ENCODE peak calls at places on chromosomes 1 and 21, in ten cellular contexts. Y, X, J, I, L, G, Z, S, A and V are unnamed samples. For H3K4me1, the result is how much of the 10 kb centered on the place peaks cover.

GRCh38 chr1:175984813-175985212 is 222.3 kb downstream of the COP1 start:
- DNase-seq in Y (no peak), X (no peak), J (no peak), I (no peak), L (no peak), G (no peak), Z (no peak), S (no peak), A (no peak), V (no peak)

GRCh38 chr1:73674945-73675561 is 522.9 kb downstream of the LRRIQ3 start:
- DNase-seq in Y (no peak), X (no peak), J (no peak), I (no peak), L (no peak), G (no peak), Z (peak), S (no peak), A (no peak), V (no peak)

GRCh38 chr1:15272009-15272781 is 25.2 kb downstream of the FHAD1 start:
- DNase-seq in Y (peak), X (no peak), J (peak), I (no peak), L (peak), G (peak), Z (peak), S (peak), A (no peak), V (peak)

GRCh38 chr21:37484535-37485474 is 118.2 kb downstream of the DYRK1A start:
- DNase-seq in Y (peak), X (no peak), J (no peak), I (no peak), L (no peak), G (no peak), Z (no peak), S (no peak), A (no peak), V (no peak)

GRCh38 chr1:20735581-20736111 is 3.1 kb upstream of the SH2D5 start:
- DNase-seq in Y (peak), X (no peak), J (no peak), I (no peak), L (peak), G (no peak), Z (no peak), S (no peak), A (no peak), V (peak)

GRCh38 chr1:82110366-82111254 is 309.9 kb downstream of the ADGRL2 start:
- DNase-seq in Y (no peak), X (no peak), J (no peak), I (no peak), L (no peak), G (no peak), Z (peak), S (no peak), A (no peak), V (no peak)

GRCh38 chr1:116570358-116571214 is at the start of gene CD58:
- DNase-seq in Y (peak), X (peak), J (peak), I (peak), L (peak), G (peak), Z (peak), S (peak), A (peak), V (peak)

GRCh38 chr21:46393941-46394818 is 64.5 kb upstream of the DIP2A start:
- DNase-seq in Y (no peak), X (peak), J (no peak), I (no peak), L (no peak), G (no peak), Z (no peak), S (no peak), A (no peak), V (no peak)

GRCh38 chr21:37896788-37897187 is 19.5 kb downstream of the KCNJ6 start:
- DNase-seq in Y (no peak), X (no peak), J (no peak), I (no peak), L (no peak), G (no peak), Z (no peak), S (no peak), A (no peak), V (no peak)

GRCh38 chr1:223353939-223354338 is 10.0 kb downstream of the SUSD4 start:
- DNase-seq in Y (no peak), X (no peak), J (no peak), I (no peak), L (no peak), G (no peak), Z (no peak), S (no peak), A (no peak), V (no peak)

GRCh38 chr1:223355699-223356098 is 8.3 kb downstream of the SUSD4 start:
- DNase-seq in Y (no peak), X (no peak), J (no peak), I (no peak), L (no peak), G (no peak), Z (no peak), S (no peak), A (no peak), V (no peak)

GRCh38 chr1:223363856-223364684 is at the start of gene SUSD4:
- DNase-seq in Y (no peak), X (peak), J (peak), I (no peak), L (no peak), G (peak), Z (no peak), S (no peak), A (peak), V (peak)

GRCh38 chr1:223363057-223363855 is 720 bp downstream of the SUSD4 start:
- DNase-seq in Y (peak), X (peak), J (peak), I (no peak), L (no peak), G (no peak), Z (peak), S (no peak), A (peak), V (peak)

DNA sequence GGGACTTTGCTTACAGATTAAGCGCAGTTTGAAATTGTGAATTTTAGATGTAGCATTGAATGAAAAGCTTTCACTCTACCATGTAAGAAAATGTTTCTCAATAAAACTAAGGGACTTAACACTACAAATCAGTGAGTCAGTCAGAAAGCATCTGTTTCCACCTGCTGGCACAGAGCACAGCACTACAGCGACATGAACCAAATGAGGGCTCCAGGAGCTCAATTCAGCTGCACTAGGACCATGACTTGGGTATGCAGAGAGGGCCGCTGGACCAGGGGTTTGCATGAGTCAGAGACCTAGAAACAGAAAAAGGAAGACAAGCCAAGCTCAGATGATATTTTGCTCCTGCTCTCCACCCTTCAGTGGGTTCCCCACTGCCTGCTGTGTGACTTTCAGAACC is 5.2 kb downstream of the SUSD4 start:
- DNase-seq in Y (no peak), X (no peak), J (no peak), I (no peak), L (no peak), G (no peak), Z (no peak), S (no peak), A (no peak), V (no peak)
- H3K4me1 ChIP-seq in Y (under half), X (under half), J (under half), I (half or more), L (under half), G (under half), Z (under half), S (under half), A (under half), V (under half)

GRCh38 chr1:26692793-26693490 is 2.9 kb upstream of the ARID1A start:
- DNase-seq in Y (peak), X (peak), J (peak), I (peak), L (peak), G (peak), Z (peak), S (peak), A (peak), V (peak)
- TF ChIP-seq CTCF in Y (peak), X (no peak), J (no peak), I (no peak), L (no peak), G (no peak), Z (no peak), S (peak), A (no peak), V (no peak)

GRCh38 chr1:221712776-221713431 is 29.0 kb downstream of the DUSP10 start:
- DNase-seq in Y (no peak), X (no peak), J (no peak), I (no peak), L (no peak), G (peak), Z (no peak), S (no peak), A (peak), V (no peak)
- H3K4me1 ChIP-seq in Y (under half), X (half or more), J (half or more), I (half or more), L (under half), G (half or more), Z (under half), S (under half), A (under half), V (under half)

DNA sequence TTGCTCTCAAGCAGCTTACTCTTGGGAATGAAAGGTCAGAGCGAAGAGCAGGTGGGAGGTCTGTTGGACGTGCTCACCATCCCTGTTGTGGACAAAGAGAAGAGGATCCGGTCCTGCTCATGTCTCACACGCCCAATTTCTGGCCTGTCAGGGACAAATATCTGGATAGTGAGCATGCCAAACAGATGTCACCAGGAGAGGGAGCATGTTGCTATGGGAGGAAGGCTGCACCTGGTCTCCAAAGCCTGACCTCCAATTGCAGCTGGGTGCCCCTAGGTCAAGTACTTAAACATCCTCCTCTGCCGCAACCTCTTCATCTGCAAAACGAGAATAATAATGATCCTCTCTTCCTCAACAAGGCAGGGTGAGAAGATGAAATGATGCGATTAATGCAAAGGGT is 53.4 kb downstream of the DMRTA2 start:
- DNase-seq in Y (no peak), X (no peak), J (no peak), I (no peak), L (no peak), G (no peak), Z (no peak), S (no peak), A (no peak), V (no peak)
- TF ChIP-seq CTCF in Y (peak), X (no peak), J (peak), I (no peak), L (no peak), G (no peak), Z (peak), S (no peak), A (no peak), V (no peak)

GRCh38 chr1:154961207-154961496 is 430 bp downstream of the PYGO2 start:
- DNase-seq in Y (no peak), X (no peak), J (peak), I (no peak), L (no peak), G (no peak), Z (no peak), S (no peak), A (no peak), V (no peak)
- H3K4me1 ChIP-seq in Y (under half), X (under half), J (under half), I (half or more), L (under half), G (half or more), Z (under half), S (under half), A (under half), V (under half)

GRCh38 chr1:89525169-89525855 is 683 bp downstream of the LRRC8B start:
- DNase-seq in Y (no peak), X (peak), J (peak), I (no peak), L (no peak), G (no peak), Z (peak), S (no peak), A (peak), V (peak)
- TF ChIP-seq CTCF in Y (no peak), X (no peak), J (no peak), I (no peak), L (no peak), G (no peak), Z (peak), S (no peak), A (no peak), V (no peak)

GRCh38 chr1:172902200-172902599 is 148.5 kb downstream of the TNFSF18 start:
- DNase-seq in Y (no peak), X (no peak), J (no peak), I (no peak), L (no peak), G (no peak), Z (no peak), S (no peak), A (no peak), V (no peak)

GRCh38 chr1:172902861-172903381 is 147.8 kb downstream of the TNFSF18 start:
- DNase-seq in Y (peak), X (no peak), J (no peak), I (no peak), L (no peak), G (no peak), Z (no peak), S (no peak), A (no peak), V (no peak)

GRCh38 chr1:172898866-172899265 is 151.9 kb downstream of the TNFSF18 start:
- DNase-seq in Y (peak), X (no peak), J (no peak), I (no peak), L (no peak), G (no peak), Z (peak), S (no peak), A (no peak), V (no peak)

GRCh38 chr1:172897738-172898137 is 153.0 kb downstream of the TNFSF18 start:
- DNase-seq in Y (peak), X (no peak), J (no peak), I (no peak), L (no peak), G (no peak), Z (peak), S (no peak), A (no peak), V (no peak)

DNA sequence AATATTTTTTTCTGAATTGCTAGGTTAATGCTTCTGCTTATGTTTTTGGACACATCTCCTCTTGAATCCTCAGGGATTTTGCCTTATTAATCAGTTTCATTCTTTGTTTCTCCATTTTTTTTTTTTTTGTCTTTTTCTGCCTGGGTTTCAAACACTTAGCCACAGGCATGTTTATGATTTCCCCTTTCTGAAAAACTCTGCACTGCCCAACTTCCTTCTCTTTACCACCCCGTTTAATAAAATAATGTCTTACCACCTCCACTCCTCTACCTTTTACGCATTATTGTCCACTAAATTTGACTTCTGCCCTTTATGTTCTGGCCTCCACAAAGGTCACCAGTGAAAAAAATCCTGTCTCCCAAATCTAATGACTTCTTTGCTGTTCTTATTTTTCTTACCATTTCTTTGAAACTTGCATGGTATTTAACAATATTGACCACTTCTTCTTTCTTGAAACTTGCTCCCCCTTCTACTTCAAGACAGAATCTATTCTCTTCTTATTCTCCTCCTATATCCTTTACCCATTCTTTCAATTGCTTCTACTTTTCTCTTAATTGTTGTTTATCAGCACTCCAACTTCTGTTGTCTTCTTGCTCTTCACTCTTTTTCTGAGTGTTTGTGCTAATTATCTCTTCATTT is 150.3 kb downstream of the TNFSF18 start:
- DNase-seq in Y (no peak), X (no peak), J (no peak), I (no peak), L (no peak), G (no peak), Z (no peak), S (no peak), A (no peak), V (no peak)
- H3K4me1 ChIP-seq in Y (under half), X (under half), J (under half), I (under half), L (under half), G (under half), Z (under half), S (under half), A (under half), V (under half)

GRCh38 chr21:44761747-44762208 is 39.8 kb downstream of the UBE2G2 start:
- DNase-seq in Y (no peak), X (no peak), J (no peak), I (no peak), L (no peak), G (no peak), Z (no peak), S (no peak), A (no peak), V (no peak)
- TF ChIP-seq CTCF in Y (no peak), X (no peak), J (no peak), I (no peak), L (no peak), G (no peak), Z (no peak), S (no peak), A (no peak), V (no peak)

GRCh38 chr1:2283991-2284895 is 56.1 kb downstream of the SKI start:
- DNase-seq in Y (no peak), X (peak), J (no peak), I (no peak), L (no peak), G (no peak), Z (no peak), S (no peak), A (no peak), V (no peak)
- H3K4me1 ChIP-seq in Y (under half), X (under half), J (under half), I (half or more), L (under half), G (half or more), Z (under half), S (under half), A (under half), V (under half)